ENCODE peak calls at places on chromosome 22, in six cellular contexts. N is B cell, O is right atrium auricular region, J is fibroblast of villous mesenchyme, M is sigmoid colon, L is transverse colon. G is an unnamed sample.

GRCh38 chr22:35521358-35522264 is 19.0 kb upstream of the RASD2 start:
- DNase-seq in J (no peak), N (no peak), L (no peak), M (no peak), O (no peak), G (no peak)

GRCh38 chr22:17918840-17919239 is 105.5 kb downstream of the MICAL3 start:
- DNase-seq in N (no peak), M (peak), L (no peak), O (no peak), J (peak), G (no peak)

GRCh38 chr22:17342361-17342760 is 26.9 kb upstream of the CECR2 start:
- DNase-seq in O (no peak), J (no peak), L (no peak), M (no peak), N (no peak), G (no peak)

GRCh38 chr22:44620841-44621382 is 81.1 kb upstream of the PRR5 start:
- DNase-seq in O (no peak), M (no peak), L (no peak), J (no peak), N (no peak), G (no peak)

GRCh38 chr22:41690476-41690875 is 1.8 kb upstream of the SNU13 start:
- DNase-seq in O (no peak), N (no peak), J (no peak), M (peak), L (no peak), G (no peak)

GRCh38 chr22:24601217-24602104 is 1.5 kb upstream of the GGT1 start:
- DNase-seq in N (no peak), L (peak), J (no peak), M (no peak), O (no peak), G (no peak)

GRCh38 chr22:35322893-35323292 is 23.2 kb downstream of the TOM1 start:
- DNase-seq in M (no peak), L (no peak), N (no peak), J (no peak), O (no peak), G (no peak)

GRCh38 chr22:44567846-44568493 is 69.9 kb upstream of the RTL6 start:
- DNase-seq in M (peak), L (peak), N (peak), J (peak), O (no peak), G (no peak)

GRCh38 chr22:35043251-35043931 is 22.6 kb upstream of the ISX start:
- DNase-seq in O (no peak), N (no peak), M (no peak), L (peak), J (no peak), G (no peak)

GRCh38 chr22:24433868-24434471 is 6.6 kb downstream of the ADORA2A start:
- DNase-seq in L (peak), N (peak), J (no peak), O (no peak), M (peak), G (no peak)

GRCh38 chr22:22144858-22145257 is 99.7 kb upstream of the VPREB1 start:
- DNase-seq in L (no peak), N (no peak), O (no peak), M (no peak), J (no peak), G (no peak)

GRCh38 chr22:35441489-35442100 is 41.7 kb downstream of the MCM5 start:
- DNase-seq in O (no peak), N (no peak), L (no peak), J (no peak), M (no peak), G (no peak)

GRCh38 chr22:31104869-31105268 is 2.5 kb downstream of the SELENOM start:
- DNase-seq in N (peak), M (peak), L (no peak), J (no peak), O (no peak), G (no peak)

GRCh38 chr22:49502126-49502826 is 325.4 kb downstream of the BRD1 start:
- DNase-seq in M (no peak), N (no peak), O (no peak), L (no peak), J (no peak), G (no peak)

GRCh38 chr22:40654522-40655167 is 18.1 kb upstream of the MRTFA start:
- DNase-seq in N (no peak), M (peak), J (peak), O (peak), L (peak), G (no peak)

GRCh38 chr22:41939981-41940852 is 6.7 kb downstream of the CENPM start:
- DNase-seq in O (peak), M (no peak), J (no peak), L (peak), N (peak), G (no peak)

GRCh38 chr22:49544286-49544685 is 283.4 kb downstream of the BRD1 start:
- DNase-seq in O (no peak), N (no peak), L (no peak), J (no peak), M (peak), G (no peak)

GRCh38 chr22:40432625-40433024 is 62.2 kb downstream of the SGSM3 start:
- DNase-seq in N (no peak), O (no peak), M (no peak), J (no peak), L (no peak), G (no peak)

GRCh38 chr22:44918166-44918924 is 91.5 kb downstream of the PHF21B start:
- DNase-seq in O (no peak), L (no peak), M (peak), N (no peak), J (no peak), G (no peak)

GRCh38 chr22:33888821-33889220 is 31.5 kb downstream of the LARGE1 start:
- DNase-seq in M (no peak), N (no peak), O (no peak), L (no peak), J (no peak), G (no peak)

GRCh38 chr22:24424001-24424900 is 3.1 kb upstream of the ADORA2A start:
- DNase-seq in L (no peak), N (peak), J (no peak), O (no peak), M (no peak), G (no peak)

GRCh38 chr22:49446145-49446758 is 381.4 kb downstream of the BRD1 start:
- DNase-seq in M (no peak), J (no peak), L (no peak), O (no peak), N (no peak), G (no peak)

GRCh38 chr22:21068681-21069276 is 23.0 kb downstream of the LRRC74B start:
- DNase-seq in M (no peak), O (no peak), L (no peak), J (no peak), N (no peak), G (no peak)

GRCh38 chr22:37309221-37310074 is 27.1 kb downstream of the CYTH4 start:
- DNase-seq in L (peak), O (no peak), N (no peak), M (no peak), J (no peak), G (no peak)

GRCh38 chr22:44999687-45000086 is 10.1 kb downstream of the PHF21B start:
- DNase-seq in L (no peak), M (no peak), J (no peak), N (no peak), O (no peak), G (no peak)

GRCh38 chr22:44269117-44269498 is 43.6 kb downstream of the SHISAL1 start:
- DNase-seq in M (no peak), J (no peak), N (no peak), L (no peak), O (no peak), G (no peak)

GRCh38 chr22:45769569-45770210 is 98.1 kb downstream of the ATXN10 start:
- DNase-seq in N (no peak), J (no peak), O (no peak), M (no peak), L (no peak), G (no peak)

GRCh38 chr22:22820626-22821025 is 67.0 kb upstream of the IGLL5 start:
- DNase-seq in N (no peak), O (no peak), J (no peak), L (no peak), M (no peak), G (no peak)

GRCh38 chr22:25048659-25049657 is 96.4 kb downstream of the KIAA1671 start:
- DNase-seq in N (peak), L (peak), J (peak), O (peak), M (no peak), G (peak)

GRCh38 chr22:23565288-23565941 is 14.7 kb downstream of the IGLL1 start:
- DNase-seq in L (peak), J (no peak), O (no peak), M (peak), N (peak), G (peak)

GRCh38 chr22:49289822-49290221 is 537.9 kb downstream of the BRD1 start:
- DNase-seq in M (no peak), N (no peak), L (no peak), O (no peak), J (no peak), G (no peak)

GRCh38 chr22:22386602-22387385 is 121.7 kb downstream of the ZNF280B start:
- DNase-seq in M (no peak), L (no peak), O (no peak), J (no peak), N (no peak), G (no peak)

GRCh38 chr22:45878051-45878764 is 98.8 kb downstream of the WNT7B start:
- DNase-seq in J (no peak), M (peak), L (peak), N (no peak), O (no peak), G (peak)

GRCh38 chr22:43293661-43294392 is 49.3 kb downstream of the SCUBE1 start:
- DNase-seq in N (no peak), L (peak), J (peak), M (peak), O (no peak), G (no peak)

DNA sequence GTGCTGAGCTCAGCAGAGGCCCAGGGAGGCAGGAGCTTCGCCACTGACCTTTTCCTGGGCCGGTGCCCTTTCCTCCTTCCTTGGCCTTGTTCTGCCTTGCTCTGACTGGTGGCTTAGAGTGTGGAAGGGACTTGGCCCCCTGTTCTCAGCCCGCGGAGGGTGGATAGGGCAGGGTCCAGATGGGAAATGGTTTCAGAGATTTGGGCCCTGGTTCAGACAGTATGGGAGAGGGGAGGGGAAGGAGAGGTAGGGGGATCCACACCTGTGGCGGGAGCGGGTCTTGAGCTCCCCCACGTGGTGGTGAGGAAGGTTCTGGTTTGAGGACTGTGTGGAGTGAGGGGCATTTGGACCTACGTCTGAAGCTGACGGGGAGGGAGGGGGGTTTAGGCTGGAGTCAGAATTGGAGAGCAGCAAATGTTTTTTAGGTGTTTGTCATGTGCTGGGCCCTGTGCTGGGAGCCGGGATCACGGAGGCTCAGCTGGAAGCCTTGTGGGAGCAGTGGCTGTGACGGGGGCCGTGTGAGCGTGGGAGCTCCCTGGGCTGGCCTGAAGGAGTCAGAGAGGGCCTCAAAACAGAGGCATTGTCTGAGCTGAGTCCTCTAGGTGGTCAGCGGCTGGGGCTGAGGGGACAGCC is 27.2 kb downstream of the SHANK3 start:
- DNase-seq in O (no peak), N (no peak), M (peak), L (no peak), J (no peak), G (no peak)
- TF ChIP-seq CTCF in O (no peak), N (no peak), M (no peak), L (no peak), J (peak), G (peak)

GRCh38 chr22:27991586-27992293 is 72.7 kb upstream of the PITPNB start:
- DNase-seq in M (peak), L (no peak), N (no peak), O (no peak), J (no peak), G (no peak)

GRCh38 chr22:27992294-27993165 is 73.5 kb upstream of the PITPNB start:
- DNase-seq in O (no peak), J (no peak), N (no peak), M (peak), L (no peak), G (no peak)

GRCh38 chr22:27989758-27990450 is 70.8 kb upstream of the PITPNB start:
- DNase-seq in M (peak), N (no peak), J (no peak), L (no peak), O (peak), G (no peak)

GRCh38 chr22:27990451-27990840 is 71.4 kb upstream of the PITPNB start:
- DNase-seq in J (no peak), M (peak), N (no peak), O (no peak), L (no peak), G (no peak)

DNA sequence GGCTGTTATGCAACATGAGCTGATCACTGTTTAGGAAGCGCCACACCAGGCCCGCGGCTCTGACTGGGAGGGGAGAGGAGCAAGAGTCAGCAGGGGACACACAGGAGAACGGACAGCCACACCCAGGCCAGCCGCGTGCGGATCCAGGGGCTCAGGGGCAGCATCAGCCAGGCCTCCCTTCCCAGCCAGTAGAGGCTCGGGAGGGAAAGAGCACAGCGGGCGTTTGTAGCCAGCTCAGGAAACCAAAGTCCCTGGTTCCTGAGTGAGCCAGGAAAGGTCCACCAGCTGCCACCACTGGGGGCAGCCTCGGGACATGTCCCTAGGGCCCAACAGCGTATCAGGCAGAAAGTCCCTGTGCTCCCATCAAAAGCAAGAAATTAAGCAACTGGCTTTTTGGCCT is 71.8 kb upstream of the PITPNB start:
- DNase-seq in N (no peak), M (peak), O (peak), J (peak), L (peak), G (no peak)
- TF ChIP-seq CTCF in N (peak), M (no peak), O (no peak), J (peak), L (peak), G (no peak)

GRCh38 chr22:32775957-32776356 is 25.5 kb upstream of the TIMP3 start:
- DNase-seq in O (no peak), J (no peak), N (no peak), M (no peak), L (no peak), G (no peak)
- TF ChIP-seq CTCF in O (no peak), J (peak), N (no peak), M (no peak), L (no peak), G (peak)

GRCh38 chr22:26675687-26676273 is 18.4 kb downstream of the MIAT start:
- DNase-seq in O (no peak), J (no peak), L (no peak), M (no peak), N (no peak), G (no peak)

GRCh38 chr22:26672060-26672471 is 14.7 kb downstream of the MIAT start:
- DNase-seq in M (no peak), N (no peak), J (no peak), L (peak), O (no peak), G (no peak)

GRCh38 chr22:26672590-26673468 is 15.4 kb downstream of the MIAT start:
- DNase-seq in O (peak), M (peak), N (peak), J (peak), L (peak), G (peak)

GRCh38 chr22:26673485-26673884 is 16.1 kb downstream of the MIAT start:
- DNase-seq in O (no peak), N (no peak), M (no peak), L (peak), J (peak), G (no peak)

DNA sequence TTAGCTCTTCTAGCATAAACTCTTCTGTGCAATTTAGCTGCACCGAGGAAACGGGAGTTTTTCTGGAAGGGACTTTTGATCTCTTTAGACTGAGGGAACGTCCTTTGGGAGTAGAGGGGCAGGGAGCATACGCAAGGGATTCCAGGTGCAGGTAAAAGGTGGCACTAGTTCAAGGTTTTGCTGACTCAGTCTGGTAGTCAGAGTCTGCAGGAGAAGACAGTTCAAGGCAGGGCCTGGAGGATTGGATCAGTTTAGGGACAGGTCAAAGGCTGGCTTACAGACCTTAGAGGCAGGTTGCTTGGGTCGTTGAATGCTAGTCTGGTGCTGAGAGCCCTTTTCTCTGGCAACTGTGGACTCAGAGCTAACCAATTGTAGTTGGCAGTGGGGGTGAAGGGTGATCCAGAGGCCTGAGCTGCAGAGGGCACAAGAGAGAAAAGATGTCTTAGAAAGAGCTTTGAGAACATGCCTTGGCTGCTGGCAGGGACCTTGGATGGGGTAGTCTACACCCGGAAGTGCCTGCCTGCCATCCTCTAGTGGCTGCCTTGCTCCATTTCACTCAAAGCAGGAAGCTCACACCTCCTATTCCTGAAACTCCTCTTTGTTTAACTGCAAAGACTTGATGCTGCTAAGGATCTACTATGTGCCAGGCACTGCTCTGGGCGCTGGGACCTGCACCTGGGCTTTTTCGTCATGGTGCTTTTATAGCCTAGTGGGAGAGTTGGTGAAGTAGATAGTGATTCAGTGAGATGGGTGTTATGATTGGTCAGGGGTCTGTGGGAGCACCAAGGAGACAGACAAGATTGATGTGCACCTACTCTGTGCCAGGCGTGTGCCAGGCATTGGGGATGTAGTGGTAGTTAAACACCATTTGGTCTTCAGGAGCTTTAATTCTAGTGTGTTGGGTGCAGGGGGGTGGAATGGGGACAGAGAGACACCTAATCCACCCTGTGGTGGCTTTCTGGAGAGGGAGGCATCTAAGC is 17.1 kb downstream of the MIAT start:
- DNase-seq in J (no peak), L (peak), N (peak), M (no peak), O (no peak), G (no peak)
- TF ChIP-seq CTCF in J (no peak), L (no peak), N (no peak), M (no peak), O (no peak), G (no peak)

GRCh38 chr22:20027966-20028854 is 7.3 kb downstream of the TANGO2 start:
- DNase-seq in J (peak), N (no peak), M (no peak), O (no peak), L (no peak), G (no peak)
- TF ChIP-seq CTCF in J (peak), N (peak), M (no peak), O (no peak), L (no peak), G (peak)

GRCh38 chr22:39308614-39309363 is 10.6 kb downstream of the RPL3 start:
- DNase-seq in L (peak), N (no peak), M (peak), J (peak), O (peak), G (no peak)
- TF ChIP-seq CTCF in L (no peak), N (no peak), M (no peak), J (peak), O (no peak), G (no peak)

DNA sequence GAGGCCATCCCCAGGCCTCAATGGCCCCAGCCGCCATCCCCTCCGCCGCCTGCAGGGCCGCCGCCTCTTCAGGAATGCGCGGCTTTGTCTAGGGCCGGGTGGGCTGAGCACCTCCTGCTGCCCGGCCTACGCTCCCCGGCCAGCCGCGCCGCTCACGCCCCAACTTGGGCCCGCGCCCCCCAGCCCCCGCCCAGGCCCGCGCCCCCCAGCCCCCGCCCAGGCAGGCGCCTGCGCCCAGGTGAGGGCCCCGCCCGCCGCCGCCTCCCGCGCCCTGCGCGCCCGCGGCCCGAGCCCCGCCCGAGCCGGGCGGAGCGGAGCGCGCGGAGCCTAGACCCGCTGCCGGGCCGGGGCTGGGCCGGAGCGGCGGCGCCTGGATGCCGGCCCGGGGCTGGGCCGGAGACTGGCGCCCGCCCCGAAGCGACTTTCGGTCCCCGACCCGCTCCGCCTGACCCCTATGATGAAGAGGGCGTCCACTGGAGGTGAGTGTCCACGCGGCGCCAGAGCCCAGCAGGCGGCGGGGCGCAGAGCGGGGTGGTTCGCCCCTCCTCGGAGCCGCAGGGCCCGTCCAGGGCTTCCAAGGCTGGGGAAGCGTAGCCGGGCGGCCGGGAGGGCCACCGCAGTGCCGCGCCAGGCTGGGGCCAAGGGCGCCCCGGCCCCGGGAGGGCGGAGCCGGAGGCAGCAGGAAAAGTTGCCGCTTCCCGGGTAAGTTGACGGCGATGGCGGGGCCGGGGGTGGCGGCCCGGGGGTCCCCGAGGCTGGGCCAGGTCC is 34.3 kb upstream of the PRODH start:
- DNase-seq in L (no peak), O (no peak), J (no peak), N (no peak), M (no peak), G (no peak)
- TF ChIP-seq CTCF in L (no peak), O (no peak), J (no peak), N (no peak), M (no peak), G (no peak)

GRCh38 chr22:47213571-47214230 is 451.3 kb downstream of the TBC1D22A start:
- DNase-seq in O (no peak), L (peak), M (peak), J (peak), N (peak), G (no peak)
- TF ChIP-seq CTCF in O (no peak), L (peak), M (no peak), J (peak), N (peak), G (peak)

G was measured in D721Med.